ENCODE peak calls at places on chromosome 10, in five cellular contexts. One of them, this sample, is unnamed. For H3K4me1, the result is how much of the 10 kb centered on the place peaks cover.

GRCh38 chr10:68502846-68503245 is 24.5 kb downstream of the SLC25A16 start:
- DNase-seq in neural progenitor cell: no peak
- DNase-seq in hepatocyte: no peak
- DNase-seq in GM23248: no peak
- DNase-seq in OCI-LY7: no peak
- DNase-seq in this sample: no peak

GRCh38 chr10:58565256-58565655 is 52.6 kb downstream of the BICC1 start:
- DNase-seq in neural progenitor cell: no peak
- DNase-seq in hepatocyte: no peak
- DNase-seq in OCI-LY7: no peak
- DNase-seq in GM23248: no peak
- DNase-seq in this sample: no peak

GRCh38 chr10:96271017-96271815 is at the start of gene BLNK:
- DNase-seq in hepatocyte: peak
- DNase-seq in GM23248: peak
- DNase-seq in neural progenitor cell: no peak
- DNase-seq in OCI-LY7: peak
- DNase-seq in this sample: peak

GRCh38 chr10:12658526-12658925 is 309.2 kb downstream of the CAMK1D start:
- DNase-seq in neural progenitor cell: no peak
- DNase-seq in hepatocyte: no peak
- DNase-seq in OCI-LY7: no peak
- DNase-seq in GM23248: no peak
- DNase-seq in this sample: no peak

GRCh38 chr10:132575320-132576201 is 38.0 kb downstream of the INPP5A start:
- DNase-seq in hepatocyte: peak
- DNase-seq in GM23248: no peak
- DNase-seq in OCI-LY7: no peak
- DNase-seq in neural progenitor cell: no peak
- DNase-seq in this sample: peak

GRCh38 chr10:79350407-79351154 is 3.3 kb downstream of the PPIF start:
- DNase-seq in neural progenitor cell: no peak
- DNase-seq in hepatocyte: no peak
- DNase-seq in OCI-LY7: no peak
- DNase-seq in GM23248: no peak
- DNase-seq in this sample: no peak

GRCh38 chr10:80485410-80486135 is 31.5 kb downstream of the TSPAN14 start:
- DNase-seq in neural progenitor cell: no peak
- DNase-seq in GM23248: no peak
- DNase-seq in hepatocyte: no peak
- DNase-seq in OCI-LY7: no peak
- DNase-seq in this sample: no peak

GRCh38 chr10:80110986-80111385 is 21.5 kb upstream of the PLAC9 start:
- DNase-seq in hepatocyte: no peak
- DNase-seq in OCI-LY7: no peak
- DNase-seq in neural progenitor cell: no peak
- DNase-seq in GM23248: no peak
- DNase-seq in this sample: no peak

GRCh38 chr10:72162978-72163377 is 52.8 kb upstream of the ANAPC16 start:
- DNase-seq in neural progenitor cell: no peak
- DNase-seq in GM23248: peak
- DNase-seq in OCI-LY7: no peak
- DNase-seq in hepatocyte: no peak
- DNase-seq in this sample: peak

GRCh38 chr10:95539560-95540284 is 21.4 kb downstream of the SORBS1 start:
- DNase-seq in hepatocyte: no peak
- DNase-seq in GM23248: no peak
- DNase-seq in neural progenitor cell: no peak
- DNase-seq in OCI-LY7: no peak
- DNase-seq in this sample: no peak

GRCh38 chr10:89888647-89889046 is 187.3 kb downstream of the KIF20B start:
- DNase-seq in GM23248: no peak
- DNase-seq in neural progenitor cell: no peak
- DNase-seq in hepatocyte: no peak
- DNase-seq in OCI-LY7: peak
- DNase-seq in this sample: no peak

DNA sequence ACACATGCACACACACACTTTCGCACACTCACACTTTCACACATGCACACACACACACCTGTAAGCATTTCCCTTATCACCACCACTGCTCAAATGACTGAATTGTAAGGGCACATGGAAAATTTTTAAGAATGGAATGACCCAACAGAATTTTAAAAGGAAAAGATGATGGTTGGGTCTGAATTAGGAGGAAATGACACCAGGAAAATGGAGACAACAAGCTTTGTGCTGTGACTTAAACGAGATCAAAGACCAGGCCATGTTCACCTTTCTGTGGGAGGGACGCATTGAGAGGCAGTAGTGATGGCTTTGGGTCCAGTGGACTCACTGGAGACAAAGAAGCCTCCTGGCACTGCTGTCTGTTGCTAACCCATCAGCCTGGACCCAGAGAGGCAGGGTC is 16.7 kb upstream of the C10orf71 start:
- DNase-seq in neural progenitor cell: no peak
- DNase-seq in GM23248: no peak
- DNase-seq in hepatocyte: no peak
- DNase-seq in OCI-LY7: no peak
- DNase-seq in this sample: no peak
- H3K4me1 ChIP-seq in neural progenitor cell: under half
- H3K4me1 ChIP-seq in GM23248: under half
- H3K4me1 ChIP-seq in hepatocyte: under half
- H3K4me1 ChIP-seq in OCI-LY7: under half
- H3K4me1 ChIP-seq in this sample: under half

GRCh38 chr10:119165171-119166110 is at the start of gene SFXN4:
- DNase-seq in hepatocyte: peak
- DNase-seq in OCI-LY7: peak
- DNase-seq in neural progenitor cell: peak
- DNase-seq in GM23248: peak
- DNase-seq in this sample: peak
- TF ChIP-seq EZH2phosphoT487 in hepatocyte: no peak
- TF ChIP-seq EZH2phosphoT487 in OCI-LY7: no peak
- TF ChIP-seq EZH2phosphoT487 in neural progenitor cell: no peak
- TF ChIP-seq EZH2phosphoT487 in GM23248: no peak
- TF ChIP-seq EZH2phosphoT487 in this sample: no peak

GRCh38 chr10:60123172-60123571 is 216.8 kb upstream of the CCDC6 start:
- DNase-seq in OCI-LY7: no peak
- DNase-seq in neural progenitor cell: no peak
- DNase-seq in hepatocyte: no peak
- DNase-seq in GM23248: peak
- DNase-seq in this sample: peak

GRCh38 chr10:60124536-60124935 is 218.2 kb upstream of the CCDC6 start:
- DNase-seq in neural progenitor cell: no peak
- DNase-seq in OCI-LY7: no peak
- DNase-seq in hepatocyte: no peak
- DNase-seq in GM23248: no peak
- DNase-seq in this sample: no peak

GRCh38 chr10:60123668-60124067 is 217.3 kb upstream of the CCDC6 start:
- DNase-seq in GM23248: peak
- DNase-seq in neural progenitor cell: no peak
- DNase-seq in OCI-LY7: no peak
- DNase-seq in hepatocyte: no peak
- DNase-seq in this sample: peak

GRCh38 chr10:60122190-60122589 is 215.8 kb upstream of the CCDC6 start:
- DNase-seq in OCI-LY7: no peak
- DNase-seq in GM23248: no peak
- DNase-seq in hepatocyte: no peak
- DNase-seq in neural progenitor cell: no peak
- DNase-seq in this sample: no peak

DNA sequence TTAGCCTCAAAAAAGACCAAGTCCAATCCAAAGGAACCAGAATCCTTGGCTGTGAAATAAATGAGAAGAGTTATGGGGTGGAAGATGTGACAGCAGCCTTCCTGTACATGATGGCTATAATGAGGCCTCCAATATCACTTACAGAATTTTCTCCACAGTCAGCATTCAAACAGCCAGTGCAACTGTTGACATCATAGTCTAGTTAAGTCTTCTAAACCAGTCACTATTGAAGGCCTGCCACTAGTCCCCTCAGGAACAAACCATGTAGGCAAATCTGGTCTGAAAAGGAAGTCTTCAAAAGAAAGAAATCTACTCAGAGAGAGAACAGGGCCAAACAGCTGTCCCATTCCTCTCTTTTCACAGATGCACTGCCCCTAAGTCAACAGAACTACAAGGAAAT is 219.6 kb upstream of the CCDC6 start:
- DNase-seq in neural progenitor cell: no peak
- DNase-seq in OCI-LY7: no peak
- DNase-seq in GM23248: no peak
- DNase-seq in hepatocyte: no peak
- DNase-seq in this sample: no peak
- H3K4me1 ChIP-seq in neural progenitor cell: under half
- H3K4me1 ChIP-seq in OCI-LY7: under half
- H3K4me1 ChIP-seq in GM23248: under half
- H3K4me1 ChIP-seq in hepatocyte: under half
- H3K4me1 ChIP-seq in this sample: under half

GRCh38 chr10:44424953-44425352 is 40.1 kb upstream of the CXCL12 start:
- DNase-seq in neural progenitor cell: no peak
- DNase-seq in OCI-LY7: no peak
- DNase-seq in hepatocyte: no peak
- DNase-seq in GM23248: no peak
- DNase-seq in this sample: no peak
- TF ChIP-seq EZH2phosphoT487 in neural progenitor cell: no peak
- TF ChIP-seq EZH2phosphoT487 in OCI-LY7: no peak
- TF ChIP-seq EZH2phosphoT487 in hepatocyte: no peak
- TF ChIP-seq EZH2phosphoT487 in GM23248: no peak
- TF ChIP-seq EZH2phosphoT487 in this sample: no peak

DNA sequence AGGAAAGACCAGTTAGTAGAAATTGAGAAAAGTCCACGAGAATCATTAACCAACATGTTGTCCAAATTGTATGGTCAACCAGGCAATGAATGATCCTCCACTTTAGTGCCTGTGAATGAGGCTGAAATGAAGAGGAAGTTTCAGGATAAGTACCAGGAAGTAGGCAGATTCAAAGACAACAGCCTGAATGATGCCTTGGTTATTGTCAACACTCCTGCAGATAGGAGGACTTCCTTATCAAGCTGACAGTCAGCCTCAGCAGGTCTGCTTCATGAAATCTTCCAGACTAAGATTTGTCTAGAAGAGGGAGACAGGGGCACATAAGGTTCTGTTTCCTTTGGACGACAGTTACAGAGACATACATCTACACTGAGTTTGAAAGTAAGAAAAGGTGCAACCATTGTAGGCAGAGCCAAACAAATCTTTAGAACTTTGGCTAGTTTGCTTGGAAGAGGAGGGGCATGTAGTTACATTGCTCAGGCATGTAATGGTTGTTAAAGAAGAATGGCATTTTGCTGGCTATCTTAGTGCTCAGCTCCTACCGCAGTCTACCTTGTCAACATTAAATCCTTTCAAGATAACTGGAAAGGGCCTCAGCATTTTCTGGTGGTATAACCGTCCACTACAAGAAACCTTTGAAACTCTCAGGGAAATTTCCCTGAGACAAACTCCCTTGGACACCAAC is 81.4 kb downstream of the ABI1 start:
- DNase-seq in neural progenitor cell: no peak
- DNase-seq in GM23248: no peak
- DNase-seq in OCI-LY7: peak
- DNase-seq in hepatocyte: peak
- DNase-seq in this sample: no peak
- H3K4me1 ChIP-seq in neural progenitor cell: under half
- H3K4me1 ChIP-seq in GM23248: under half
- H3K4me1 ChIP-seq in OCI-LY7: half or more
- H3K4me1 ChIP-seq in hepatocyte: under half
- H3K4me1 ChIP-seq in this sample: under half

GRCh38 chr10:77832243-77832642 is 94.3 kb downstream of the DLG5 start:
- DNase-seq in hepatocyte: no peak
- DNase-seq in GM23248: no peak
- DNase-seq in OCI-LY7: no peak
- DNase-seq in neural progenitor cell: no peak
- DNase-seq in this sample: no peak
- TF ChIP-seq EZH2phosphoT487 in hepatocyte: no peak
- TF ChIP-seq EZH2phosphoT487 in GM23248: no peak
- TF ChIP-seq EZH2phosphoT487 in OCI-LY7: no peak
- TF ChIP-seq EZH2phosphoT487 in neural progenitor cell: no peak
- TF ChIP-seq EZH2phosphoT487 in this sample: no peak